ENCODE peak calls at places on chromosomes 3 and 15, in nine cellular contexts. F is HepG2; U is upper lobe of right lung; D is CD4-positive, alpha-beta memory T cell; Z is stomach; T is OCI-LY7; M is RWPE2; R is IMR-90; S is left ventricle myocardium inferior. I is an unnamed sample.

GRCh38 chr3:1439395-1439794 is 346.6 kb downstream of the CNTN6 start:
- DNase-seq in S (no peak), F (no peak), U (no peak), Z (peak), T (peak), M (no peak), D (no peak), R (no peak), I (peak)

GRCh38 chr15:70815604-70816003 is 38.4 kb downstream of the LARP6 start:
- DNase-seq in R (peak), T (no peak), Z (no peak), F (peak), M (peak), D (no peak), U (no peak), S (no peak), I (no peak)

GRCh38 chr3:17065315-17065714 is 180.6 kb downstream of the PLCL2 start:
- DNase-seq in M (no peak), U (no peak), T (no peak), D (no peak), F (no peak), Z (no peak), R (no peak), S (no peak), I (no peak)

GRCh38 chr3:156630081-156630772 is 44.2 kb upstream of the TIPARP start:
- DNase-seq in R (peak), T (no peak), S (no peak), U (no peak), M (no peak), F (no peak), D (no peak), Z (no peak), I (no peak)

GRCh38 chr3:116048991-116049390 is 396.3 kb downstream of the LSAMP start:
- DNase-seq in M (no peak), U (no peak), R (no peak), Z (no peak), F (no peak), T (no peak), D (no peak), S (no peak), I (no peak)

GRCh38 chr15:39115379-39116057 is 465.4 kb upstream of the THBS1 start:
- DNase-seq in T (no peak), S (no peak), F (no peak), R (no peak), M (no peak), U (no peak), Z (no peak), D (no peak), I (no peak)

GRCh38 chr3:99388736-99389135 is 249.7 kb upstream of the COL8A1 start:
- DNase-seq in F (no peak), D (no peak), U (no peak), T (no peak), S (no peak), Z (no peak), M (no peak), R (no peak), I (no peak)

GRCh38 chr3:13878711-13879101 is 1.2 kb downstream of the WNT7A start:
- DNase-seq in U (peak), M (no peak), R (no peak), T (no peak), S (no peak), Z (no peak), D (no peak), F (no peak), I (no peak)

GRCh38 chr3:98741121-98741716 is 21.9 kb upstream of the ST3GAL6 start:
- DNase-seq in Z (no peak), M (no peak), T (no peak), U (no peak), R (peak), D (no peak), S (no peak), F (peak), I (no peak)

GRCh38 chr3:5275529-5275928 is 88.0 kb downstream of the EDEM1 start:
- DNase-seq in T (no peak), U (no peak), M (no peak), F (no peak), R (peak), Z (no peak), S (no peak), D (no peak), I (no peak)

GRCh38 chr15:63915888-63916731 is 82.4 kb upstream of the HERC1 start:
- DNase-seq in R (peak), S (no peak), F (no peak), M (no peak), Z (no peak), D (no peak), U (no peak), T (no peak), I (peak)

GRCh38 chr3:64117483-64117882 is 94.2 kb upstream of the PSMD6 start:
- DNase-seq in F (no peak), D (no peak), M (no peak), U (no peak), T (no peak), R (no peak), Z (no peak), S (no peak), I (no peak)

GRCh38 chr15:58243083-58243482 is 104.9 kb downstream of the AQP9 start:
- DNase-seq in R (no peak), D (no peak), U (no peak), Z (no peak), T (no peak), M (no peak), F (no peak), S (no peak), I (no peak)

GRCh38 chr3:12288466-12289129 is at the start of gene PPARG:
- DNase-seq in M (no peak), R (no peak), S (peak), D (no peak), T (no peak), U (peak), F (peak), Z (peak), I (no peak)

GRCh38 chr15:58015565-58015964 is 49.9 kb downstream of the ALDH1A2 start:
- DNase-seq in D (no peak), U (no peak), R (no peak), F (no peak), Z (no peak), S (no peak), M (no peak), T (no peak), I (no peak)

GRCh38 chr3:180408654-180409053 is 193.3 kb upstream of the TTC14 start:
- DNase-seq in F (no peak), S (no peak), T (no peak), U (no peak), Z (no peak), R (peak), M (peak), D (no peak), I (no peak)

GRCh38 chr3:190504354-190505125 is 9.3 kb upstream of the IL1RAP start:
- DNase-seq in Z (no peak), R (peak), D (no peak), F (peak), U (no peak), T (peak), S (no peak), M (no peak), I (peak)

GRCh38 chr3:17258823-17259436 is 374.2 kb downstream of the PLCL2 start:
- DNase-seq in S (no peak), Z (no peak), M (no peak), R (peak), U (no peak), D (peak), F (peak), T (peak), I (peak)

GRCh38 chr3:191331443-191331842 is 1.1 kb upstream of the UTS2B start:
- DNase-seq in R (peak), T (no peak), M (no peak), S (no peak), U (no peak), F (no peak), D (no peak), Z (no peak), I (no peak)

GRCh38 chr15:45023659-45024320 is 795 bp downstream of the SORD start:
- DNase-seq in D (no peak), T (peak), U (no peak), S (no peak), F (no peak), Z (no peak), M (no peak), R (peak), I (no peak)

GRCh38 chr3:190197346-190197763 is 76.7 kb upstream of the P3H2 start:
- DNase-seq in S (no peak), M (no peak), T (no peak), D (no peak), F (no peak), U (no peak), R (no peak), Z (no peak), I (no peak)

GRCh38 chr3:14151471-14152083 is 26.7 kb downstream of the TMEM43 start:
- DNase-seq in T (no peak), U (no peak), M (no peak), R (no peak), F (no peak), S (no peak), D (no peak), Z (no peak), I (no peak)

GRCh38 chr15:78080088-78080460 is 2.6 kb upstream of the TBC1D2B start:
- DNase-seq in F (no peak), S (no peak), D (no peak), T (no peak), Z (no peak), R (no peak), U (no peak), M (peak), I (no peak)

GRCh38 chr15:69060041-69060481 is 45.6 kb downstream of the NOX5 start:
- DNase-seq in T (no peak), F (no peak), D (no peak), Z (peak), U (no peak), S (peak), R (no peak), M (no peak), I (no peak)

GRCh38 chr3:30986551-30986950 is 92.1 kb upstream of the GADL1 start:
- DNase-seq in U (no peak), F (no peak), Z (no peak), R (no peak), T (no peak), D (no peak), M (no peak), S (no peak), I (no peak)

GRCh38 chr3:73508330-73508954 is 116.3 kb downstream of the PDZRN3 start:
- DNase-seq in Z (peak), M (no peak), D (no peak), S (no peak), U (no peak), T (peak), R (peak), F (peak), I (peak)

GRCh38 chr3:56856686-56857577 is 55.2 kb upstream of the ARHGEF3 start:
- DNase-seq in S (no peak), F (no peak), U (no peak), Z (no peak), M (no peak), R (no peak), T (no peak), D (no peak), I (no peak)

GRCh38 chr3:48202691-48203090 is 14.5 kb upstream of the CDC25A start:
- DNase-seq in U (no peak), S (no peak), T (no peak), M (no peak), D (no peak), Z (no peak), R (no peak), F (no peak), I (no peak)

GRCh38 chr15:64185331-64185911 is 22.6 kb upstream of the PPIB start:
- DNase-seq in R (no peak), D (no peak), T (no peak), Z (no peak), S (no peak), U (no peak), M (no peak), F (no peak), I (no peak)

GRCh38 chr3:8575364-8576104 is 69.1 kb downstream of the SSUH2 start:
- DNase-seq in S (no peak), R (peak), M (no peak), D (no peak), F (no peak), Z (no peak), T (no peak), U (no peak), I (no peak)

GRCh38 chr15:85100186-85100937 is 118.7 kb downstream of the PDE8A start:
- DNase-seq in F (no peak), D (peak), R (peak), U (peak), S (no peak), M (no peak), Z (no peak), T (peak), I (no peak)

GRCh38 chr3:188113761-188114160 is 40.2 kb upstream of the LPP start:
- DNase-seq in U (no peak), F (no peak), D (no peak), M (no peak), S (no peak), Z (no peak), T (no peak), R (no peak), I (no peak)

GRCh38 chr3:11575964-11576363 is 67.8 kb downstream of the VGLL4 start:
- DNase-seq in D (no peak), T (no peak), R (no peak), M (no peak), F (no peak), Z (no peak), U (no peak), S (no peak), I (no peak)

GRCh38 chr3:187012609-187013051 is 82.3 kb downstream of the ST6GAL1 start:
- DNase-seq in F (no peak), U (no peak), D (peak), R (peak), M (no peak), T (peak), Z (no peak), S (no peak), I (peak)

GRCh38 chr3:50150863-50151686 is 4.0 kb upstream of the SEMA3F start:
- DNase-seq in R (no peak), Z (peak), M (peak), D (no peak), U (no peak), S (no peak), T (no peak), F (no peak), I (no peak)

GRCh38 chr3:129398803-129399144 is 29.7 kb downstream of the EFCAB12 start:
- DNase-seq in Z (peak), M (no peak), S (no peak), T (peak), F (no peak), R (peak), D (no peak), U (no peak), I (peak)

GRCh38 chr15:51765751-51766150 is 14.4 kb downstream of the TMOD2 start:
- DNase-seq in M (no peak), F (no peak), U (no peak), D (no peak), R (no peak), T (no peak), S (no peak), Z (no peak), I (no peak)

GRCh38 chr3:24598691-24599090 is 104.0 kb upstream of the THRB start:
- DNase-seq in S (no peak), Z (no peak), F (peak), R (no peak), D (no peak), T (no peak), U (no peak), M (no peak), I (no peak)

DNA sequence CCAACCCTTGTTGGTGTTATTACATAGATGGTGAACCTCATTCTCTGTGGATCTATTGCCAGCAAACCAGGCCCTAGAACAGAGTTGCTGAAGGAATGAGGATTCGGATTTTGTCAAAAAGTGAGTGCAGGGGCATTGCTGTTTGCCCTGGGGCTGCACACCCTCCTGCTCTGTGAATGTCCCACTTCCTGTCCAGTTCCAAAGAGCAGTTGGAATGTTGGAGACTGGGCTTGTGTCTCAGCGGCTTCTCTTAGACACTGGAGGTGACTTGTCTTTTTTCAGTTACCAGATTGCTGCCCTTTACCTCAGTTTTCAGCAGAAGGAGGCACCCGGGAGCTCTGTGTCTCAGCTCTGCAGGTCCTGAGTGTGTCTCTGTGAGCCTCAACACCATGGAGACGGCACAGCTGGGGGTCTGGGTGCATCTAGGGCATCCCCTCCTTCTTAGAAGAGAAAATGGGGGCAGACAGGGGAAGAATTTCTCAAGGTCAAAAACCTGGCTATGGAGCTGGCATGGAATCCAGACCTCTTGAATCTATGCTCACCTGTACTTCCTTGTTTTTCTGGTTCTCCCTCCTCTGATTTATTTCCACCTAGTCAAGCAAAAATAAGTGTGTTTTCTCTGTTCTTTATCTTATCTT is 46.3 kb downstream of the LIMD1 start:
- DNase-seq in T (no peak), R (no peak), F (no peak), U (peak), S (no peak), M (no peak), Z (no peak), D (no peak), I (peak)
- H3K27ac ChIP-seq in T (no peak), R (no peak), F (peak), U (peak), S (no peak), M (peak), Z (peak), D (no peak), I (no peak)

DNA sequence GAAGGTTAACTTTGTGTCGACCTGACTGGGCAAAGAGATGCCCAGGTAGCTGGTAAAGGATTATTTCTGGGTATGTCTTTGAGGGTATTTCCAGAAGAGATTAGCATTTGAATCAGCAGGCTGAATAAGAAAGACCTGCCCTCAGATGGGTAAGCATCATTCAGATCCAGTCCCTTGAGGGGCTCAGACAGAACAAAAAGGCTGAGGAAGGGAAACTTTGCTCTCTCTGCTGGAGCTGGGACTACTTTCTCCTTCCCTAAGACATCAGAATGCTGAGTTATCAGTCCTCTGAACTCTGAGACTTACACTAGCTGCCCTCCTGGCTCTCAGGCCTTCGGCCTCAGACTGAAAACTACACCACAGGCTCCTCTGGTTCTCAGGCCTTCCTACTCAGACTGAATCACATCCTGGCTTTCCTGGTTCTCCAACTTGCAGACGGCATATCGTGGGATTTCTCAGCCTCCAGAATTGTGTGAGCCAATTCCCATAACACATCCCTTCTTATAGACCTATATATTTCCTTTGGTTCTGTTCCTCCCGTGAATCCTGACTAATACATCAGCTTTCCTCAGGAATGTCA is 982.9 kb downstream of the TUSC7 start:
- DNase-seq in S (no peak), Z (no peak), T (no peak), D (no peak), M (no peak), R (peak), U (no peak), F (no peak), I (no peak)
- H3K27ac ChIP-seq in S (no peak), Z (no peak), T (no peak), D (no peak), M (no peak), R (peak), U (no peak), F (no peak), I (no peak)

GRCh38 chr15:43439268-43439667 is 53.7 kb downstream of the TP53BP1 start:
- DNase-seq in U (no peak), R (no peak), M (no peak), F (peak), T (no peak), Z (no peak), D (no peak), S (no peak), I (no peak)

GRCh38 chr15:43436395-43436794 is 56.6 kb downstream of the TP53BP1 start:
- DNase-seq in M (no peak), F (no peak), U (no peak), T (no peak), S (no peak), D (no peak), Z (no peak), R (no peak), I (no peak)

GRCh38 chr15:43440721-43441281 is 52.2 kb downstream of the TP53BP1 start:
- DNase-seq in S (no peak), U (no peak), D (peak), F (peak), Z (no peak), R (peak), T (peak), M (no peak), I (peak)

GRCh38 chr15:43446344-43446743 is 46.6 kb downstream of the TP53BP1 start:
- DNase-seq in Z (no peak), S (no peak), F (no peak), U (no peak), D (no peak), T (no peak), M (no peak), R (no peak), I (no peak)

DNA sequence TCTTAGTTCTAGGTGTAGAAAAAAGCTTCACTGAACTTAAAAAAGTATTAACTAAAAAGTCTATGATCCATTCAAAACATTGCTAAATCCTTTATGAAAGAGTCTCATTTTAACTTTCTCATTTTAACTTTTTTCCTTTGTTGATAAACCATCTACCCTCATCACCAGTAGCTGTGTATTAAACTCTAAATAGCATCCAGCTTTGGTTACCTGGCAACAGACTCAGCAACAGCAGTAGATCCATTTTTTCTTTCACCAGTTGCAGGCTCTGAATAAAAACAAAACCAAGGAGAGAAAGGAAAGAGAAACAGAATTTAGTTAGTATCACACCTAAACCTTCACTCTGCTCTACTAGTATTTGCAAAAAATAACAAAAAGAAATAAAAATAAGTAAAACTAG is 51.6 kb downstream of the TP53BP1 start:
- DNase-seq in F (peak), T (no peak), M (no peak), D (no peak), U (no peak), Z (no peak), S (no peak), R (peak), I (no peak)
- H3K27ac ChIP-seq in F (peak), T (no peak), M (peak), D (no peak), U (peak), Z (peak), S (peak), R (peak), I (peak)

GRCh38 chr3:58999134-58999778 is 50.6 kb downstream of the CFAP20DC start:
- DNase-seq in Z (no peak), D (no peak), S (no peak), T (no peak), R (peak), F (no peak), M (no peak), U (no peak), I (peak)
- H3K27ac ChIP-seq in Z (no peak), D (no peak), S (no peak), T (no peak), R (peak), F (no peak), M (peak), U (no peak), I (no peak)

DNA sequence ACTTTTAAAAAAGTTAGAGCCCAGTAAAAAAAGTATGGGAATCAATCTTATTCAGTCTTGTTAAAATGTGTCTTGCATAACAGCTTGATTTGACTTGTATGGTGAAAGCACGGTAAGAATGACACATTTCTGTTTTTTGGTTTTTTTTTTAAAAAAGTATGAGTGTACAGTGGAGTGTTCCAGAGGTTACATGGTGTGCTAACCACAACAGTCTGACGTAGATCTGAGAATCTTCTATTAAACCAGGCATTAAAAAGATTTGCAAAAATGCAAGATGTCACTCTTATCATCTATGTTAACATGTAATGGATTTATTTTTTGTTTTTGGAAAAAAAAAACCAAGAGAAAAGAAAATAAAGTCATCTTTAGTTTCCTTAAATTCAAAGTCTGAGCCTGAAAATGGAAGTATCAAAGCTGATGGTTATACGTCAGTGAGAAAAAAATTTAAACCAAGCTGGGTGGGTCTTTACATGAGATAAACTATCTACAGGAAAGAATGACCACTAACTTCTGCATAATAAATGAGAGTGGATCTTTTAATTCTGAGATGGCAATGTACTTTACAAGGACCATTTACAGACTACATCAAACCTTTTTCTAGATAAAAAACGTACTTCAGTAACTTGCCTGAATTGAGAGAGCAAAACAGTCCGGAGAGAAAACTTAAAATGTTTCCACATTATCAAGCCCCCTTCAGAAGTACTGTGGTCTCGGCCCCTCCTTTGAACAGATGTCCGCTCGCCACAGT is 1.6 kb downstream of the GABPB1 start:
- DNase-seq in S (no peak), T (peak), F (no peak), R (peak), D (peak), U (no peak), M (no peak), Z (no peak), I (peak)
- H3K27ac ChIP-seq in S (peak), T (peak), F (peak), R (peak), D (peak), U (peak), M (peak), Z (peak), I (peak)